ENCODE peak calls at places on chromosomes 5 and 9, in eight cellular contexts. One of them, this sample, is unnamed.

GRCh38 chr5:173826179-173826920 is 61.8 kb upstream of the CPEB4 start:
- DNase-seq in NCI-H1092: no peak
- DNase-seq in type B pancreatic cell: no peak
- DNase-seq in hippocampal formation: no peak
- DNase-seq in GM20000: no peak
- DNase-seq in germinal center: no peak
- DNase-seq in osteocyte: no peak
- DNase-seq in fibroblast of lung: no peak
- DNase-seq in this sample: no peak

GRCh38 chr5:132387649-132388117 is 18.2 kb downstream of the SLC22A5 start:
- DNase-seq in hippocampal formation: no peak
- DNase-seq in type B pancreatic cell: peak
- DNase-seq in germinal center: no peak
- DNase-seq in osteocyte: peak
- DNase-seq in NCI-H1092: no peak
- DNase-seq in fibroblast of lung: peak
- DNase-seq in GM20000: no peak
- DNase-seq in this sample: no peak

GRCh38 chr9:76717176-76717575 is 47.1 kb upstream of the PCA3 start:
- DNase-seq in GM20000: no peak
- DNase-seq in hippocampal formation: no peak
- DNase-seq in osteocyte: no peak
- DNase-seq in type B pancreatic cell: no peak
- DNase-seq in fibroblast of lung: no peak
- DNase-seq in germinal center: no peak
- DNase-seq in NCI-H1092: peak
- DNase-seq in this sample: no peak

GRCh38 chr9:133041958-133042357 is 11.2 kb downstream of the GTF3C5 start:
- DNase-seq in fibroblast of lung: no peak
- DNase-seq in osteocyte: no peak
- DNase-seq in GM20000: no peak
- DNase-seq in germinal center: no peak
- DNase-seq in NCI-H1092: no peak
- DNase-seq in hippocampal formation: no peak
- DNase-seq in type B pancreatic cell: no peak
- DNase-seq in this sample: no peak

GRCh38 chr5:76356887-76357286 is 46.2 kb upstream of the IQGAP2 start:
- DNase-seq in NCI-H1092: no peak
- DNase-seq in fibroblast of lung: no peak
- DNase-seq in hippocampal formation: no peak
- DNase-seq in GM20000: no peak
- DNase-seq in type B pancreatic cell: no peak
- DNase-seq in germinal center: no peak
- DNase-seq in osteocyte: no peak
- DNase-seq in this sample: no peak

GRCh38 chr5:126597156-126597555 is 2.1 kb upstream of the ALDH7A1 start:
- DNase-seq in GM20000: no peak
- DNase-seq in fibroblast of lung: peak
- DNase-seq in germinal center: no peak
- DNase-seq in NCI-H1092: no peak
- DNase-seq in osteocyte: no peak
- DNase-seq in hippocampal formation: no peak
- DNase-seq in type B pancreatic cell: no peak
- DNase-seq in this sample: no peak

GRCh38 chr9:70563010-70563409 is 148.6 kb upstream of the KLF9 start:
- DNase-seq in germinal center: no peak
- DNase-seq in GM20000: no peak
- DNase-seq in hippocampal formation: no peak
- DNase-seq in NCI-H1092: no peak
- DNase-seq in type B pancreatic cell: no peak
- DNase-seq in osteocyte: no peak
- DNase-seq in fibroblast of lung: no peak
- DNase-seq in this sample: no peak

GRCh38 chr5:468401-468800 is 25.4 kb downstream of the EXOC3 start:
- DNase-seq in fibroblast of lung: no peak
- DNase-seq in osteocyte: no peak
- DNase-seq in type B pancreatic cell: no peak
- DNase-seq in GM20000: no peak
- DNase-seq in NCI-H1092: no peak
- DNase-seq in germinal center: no peak
- DNase-seq in hippocampal formation: no peak
- DNase-seq in this sample: no peak

GRCh38 chr9:20713172-20713571 is 29.1 kb downstream of the FOCAD start:
- DNase-seq in germinal center: no peak
- DNase-seq in fibroblast of lung: no peak
- DNase-seq in type B pancreatic cell: no peak
- DNase-seq in hippocampal formation: no peak
- DNase-seq in NCI-H1092: no peak
- DNase-seq in osteocyte: no peak
- DNase-seq in GM20000: no peak
- DNase-seq in this sample: no peak

GRCh38 chr5:66241136-66241825 is 97.2 kb downstream of the SREK1 start:
- DNase-seq in osteocyte: no peak
- DNase-seq in hippocampal formation: no peak
- DNase-seq in NCI-H1092: no peak
- DNase-seq in type B pancreatic cell: no peak
- DNase-seq in fibroblast of lung: no peak
- DNase-seq in germinal center: no peak
- DNase-seq in GM20000: no peak
- DNase-seq in this sample: no peak

GRCh38 chr5:176781638-176782570 is 28.5 kb upstream of the UNC5A start:
- DNase-seq in germinal center: no peak
- DNase-seq in type B pancreatic cell: no peak
- DNase-seq in fibroblast of lung: no peak
- DNase-seq in GM20000: no peak
- DNase-seq in hippocampal formation: no peak
- DNase-seq in NCI-H1092: no peak
- DNase-seq in osteocyte: peak
- DNase-seq in this sample: no peak

GRCh38 chr5:143657814-143658395 is 154.1 kb upstream of the HMHB1 start:
- DNase-seq in hippocampal formation: no peak
- DNase-seq in NCI-H1092: peak
- DNase-seq in GM20000: no peak
- DNase-seq in osteocyte: no peak
- DNase-seq in fibroblast of lung: peak
- DNase-seq in type B pancreatic cell: no peak
- DNase-seq in germinal center: no peak
- DNase-seq in this sample: no peak

GRCh38 chr5:134979416-134979815 is 11.7 kb downstream of the CATSPER3 start:
- DNase-seq in NCI-H1092: no peak
- DNase-seq in type B pancreatic cell: no peak
- DNase-seq in GM20000: no peak
- DNase-seq in hippocampal formation: no peak
- DNase-seq in osteocyte: no peak
- DNase-seq in germinal center: no peak
- DNase-seq in fibroblast of lung: no peak
- DNase-seq in this sample: no peak

GRCh38 chr9:129399301-129399990 is 221.4 kb upstream of the IER5L start:
- DNase-seq in fibroblast of lung: no peak
- DNase-seq in GM20000: no peak
- DNase-seq in hippocampal formation: no peak
- DNase-seq in type B pancreatic cell: no peak
- DNase-seq in osteocyte: no peak
- DNase-seq in NCI-H1092: no peak
- DNase-seq in germinal center: no peak
- DNase-seq in this sample: no peak

GRCh38 chr5:116569999-116570398 is 4.6 kb downstream of the SEMA6A start:
- DNase-seq in type B pancreatic cell: no peak
- DNase-seq in fibroblast of lung: no peak
- DNase-seq in NCI-H1092: no peak
- DNase-seq in GM20000: no peak
- DNase-seq in osteocyte: no peak
- DNase-seq in germinal center: no peak
- DNase-seq in hippocampal formation: no peak
- DNase-seq in this sample: no peak

GRCh38 chr9:126704157-126704941 is 90.6 kb downstream of the LMX1B start:
- DNase-seq in NCI-H1092: no peak
- DNase-seq in germinal center: no peak
- DNase-seq in type B pancreatic cell: peak
- DNase-seq in fibroblast of lung: peak
- DNase-seq in GM20000: peak
- DNase-seq in osteocyte: peak
- DNase-seq in hippocampal formation: no peak
- DNase-seq in this sample: no peak

GRCh38 chr9:93133641-93134017 is 422 bp downstream of the NINJ1 start:
- DNase-seq in GM20000: peak
- DNase-seq in osteocyte: no peak
- DNase-seq in fibroblast of lung: peak
- DNase-seq in NCI-H1092: no peak
- DNase-seq in hippocampal formation: no peak
- DNase-seq in type B pancreatic cell: peak
- DNase-seq in germinal center: peak
- DNase-seq in this sample: peak

GRCh38 chr9:79470957-79471356 is 100.8 kb upstream of the TLE4 start:
- DNase-seq in GM20000: no peak
- DNase-seq in NCI-H1092: no peak
- DNase-seq in hippocampal formation: no peak
- DNase-seq in germinal center: no peak
- DNase-seq in fibroblast of lung: no peak
- DNase-seq in osteocyte: no peak
- DNase-seq in type B pancreatic cell: no peak
- DNase-seq in this sample: no peak

GRCh38 chr9:109604788-109605187 is 106.7 kb upstream of the PTPN3 start:
- DNase-seq in germinal center: no peak
- DNase-seq in type B pancreatic cell: no peak
- DNase-seq in osteocyte: no peak
- DNase-seq in GM20000: no peak
- DNase-seq in hippocampal formation: no peak
- DNase-seq in NCI-H1092: no peak
- DNase-seq in fibroblast of lung: peak
- DNase-seq in this sample: no peak

GRCh38 chr5:8316608-8317007 is 447.7 kb downstream of the MTRR start:
- DNase-seq in hippocampal formation: no peak
- DNase-seq in type B pancreatic cell: no peak
- DNase-seq in fibroblast of lung: no peak
- DNase-seq in germinal center: no peak
- DNase-seq in NCI-H1092: no peak
- DNase-seq in GM20000: no peak
- DNase-seq in osteocyte: no peak
- DNase-seq in this sample: no peak

GRCh38 chr9:23824241-23825142 is 1.5 kb downstream of the ELAVL2 start:
- DNase-seq in NCI-H1092: no peak
- DNase-seq in type B pancreatic cell: no peak
- DNase-seq in osteocyte: no peak
- DNase-seq in fibroblast of lung: no peak
- DNase-seq in GM20000: no peak
- DNase-seq in hippocampal formation: no peak
- DNase-seq in germinal center: no peak
- DNase-seq in this sample: no peak

GRCh38 chr5:128227984-128228383 is 144.4 kb downstream of the SLC12A2 start:
- DNase-seq in osteocyte: no peak
- DNase-seq in germinal center: no peak
- DNase-seq in fibroblast of lung: peak
- DNase-seq in NCI-H1092: no peak
- DNase-seq in hippocampal formation: no peak
- DNase-seq in type B pancreatic cell: no peak
- DNase-seq in GM20000: no peak
- DNase-seq in this sample: no peak

GRCh38 chr5:175195698-175196656 is 248.0 kb downstream of the DRD1 start:
- DNase-seq in GM20000: no peak
- DNase-seq in type B pancreatic cell: no peak
- DNase-seq in NCI-H1092: no peak
- DNase-seq in osteocyte: no peak
- DNase-seq in hippocampal formation: no peak
- DNase-seq in germinal center: no peak
- DNase-seq in fibroblast of lung: peak
- DNase-seq in this sample: no peak

GRCh38 chr5:86570427-86571083 is 47.2 kb upstream of the COX7C start:
- DNase-seq in germinal center: no peak
- DNase-seq in osteocyte: no peak
- DNase-seq in type B pancreatic cell: no peak
- DNase-seq in fibroblast of lung: no peak
- DNase-seq in hippocampal formation: no peak
- DNase-seq in NCI-H1092: no peak
- DNase-seq in GM20000: no peak
- DNase-seq in this sample: no peak

GRCh38 chr5:91206734-91207133 is 176.4 kb downstream of the ARRDC3 start:
- DNase-seq in germinal center: no peak
- DNase-seq in type B pancreatic cell: no peak
- DNase-seq in NCI-H1092: no peak
- DNase-seq in fibroblast of lung: peak
- DNase-seq in GM20000: no peak
- DNase-seq in hippocampal formation: no peak
- DNase-seq in osteocyte: no peak
- DNase-seq in this sample: no peak

GRCh38 chr5:63916786-63917185 is 45.5 kb downstream of the HTR1A start:
- DNase-seq in fibroblast of lung: no peak
- DNase-seq in germinal center: no peak
- DNase-seq in osteocyte: no peak
- DNase-seq in GM20000: no peak
- DNase-seq in hippocampal formation: no peak
- DNase-seq in NCI-H1092: no peak
- DNase-seq in type B pancreatic cell: no peak
- DNase-seq in this sample: no peak

GRCh38 chr5:135458921-135459331 is 6.8 kb upstream of the TIFAB start:
- DNase-seq in NCI-H1092: no peak
- DNase-seq in germinal center: no peak
- DNase-seq in osteocyte: no peak
- DNase-seq in type B pancreatic cell: no peak
- DNase-seq in GM20000: no peak
- DNase-seq in hippocampal formation: no peak
- DNase-seq in fibroblast of lung: peak
- DNase-seq in this sample: no peak

GRCh38 chr5:1876708-1877433 is 5.9 kb downstream of the IRX4 start:
- DNase-seq in NCI-H1092: no peak
- DNase-seq in hippocampal formation: no peak
- DNase-seq in osteocyte: no peak
- DNase-seq in GM20000: no peak
- DNase-seq in type B pancreatic cell: no peak
- DNase-seq in fibroblast of lung: no peak
- DNase-seq in germinal center: no peak
- DNase-seq in this sample: no peak

GRCh38 chr5:76314643-76315042 is 88.4 kb upstream of the IQGAP2 start:
- DNase-seq in fibroblast of lung: no peak
- DNase-seq in osteocyte: no peak
- DNase-seq in hippocampal formation: no peak
- DNase-seq in type B pancreatic cell: no peak
- DNase-seq in germinal center: no peak
- DNase-seq in GM20000: no peak
- DNase-seq in NCI-H1092: no peak
- DNase-seq in this sample: no peak

GRCh38 chr5:82793808-82794419 is 283.3 kb downstream of the TMEM167A start:
- DNase-seq in osteocyte: no peak
- DNase-seq in NCI-H1092: no peak
- DNase-seq in fibroblast of lung: peak
- DNase-seq in hippocampal formation: peak
- DNase-seq in germinal center: peak
- DNase-seq in GM20000: no peak
- DNase-seq in type B pancreatic cell: no peak
- DNase-seq in this sample: peak

GRCh38 chr5:178487911-178488310 is 102.3 kb downstream of the COL23A1 start:
- DNase-seq in type B pancreatic cell: no peak
- DNase-seq in NCI-H1092: no peak
- DNase-seq in osteocyte: no peak
- DNase-seq in germinal center: no peak
- DNase-seq in GM20000: no peak
- DNase-seq in hippocampal formation: no peak
- DNase-seq in fibroblast of lung: no peak
- DNase-seq in this sample: no peak

GRCh38 chr5:124858612-124859011 is 112.2 kb upstream of the ZNF608 start:
- DNase-seq in germinal center: no peak
- DNase-seq in hippocampal formation: no peak
- DNase-seq in NCI-H1092: no peak
- DNase-seq in type B pancreatic cell: no peak
- DNase-seq in GM20000: no peak
- DNase-seq in osteocyte: no peak
- DNase-seq in fibroblast of lung: no peak
- DNase-seq in this sample: no peak

GRCh38 chr5:139649082-139649991 is 1.2 kb downstream of the CXXC5 start:
- DNase-seq in fibroblast of lung: no peak
- DNase-seq in type B pancreatic cell: no peak
- DNase-seq in osteocyte: no peak
- DNase-seq in germinal center: peak
- DNase-seq in hippocampal formation: no peak
- DNase-seq in NCI-H1092: no peak
- DNase-seq in GM20000: no peak
- DNase-seq in this sample: peak

GRCh38 chr9:88922091-88922490 is 69.2 kb upstream of the S1PR3 start:
- DNase-seq in NCI-H1092: no peak
- DNase-seq in hippocampal formation: no peak
- DNase-seq in germinal center: peak
- DNase-seq in GM20000: no peak
- DNase-seq in type B pancreatic cell: no peak
- DNase-seq in fibroblast of lung: no peak
- DNase-seq in osteocyte: no peak
- DNase-seq in this sample: peak